ENCODE peak calls at places on chromosomes 12 and 14, in six cellular contexts. X is HFF-Myc, F is lower lobe of right lung, E is heart right ventricle, V is endothelial cell of umbilical vein, Q is MCF 10A. N is an unnamed sample.

GRCh38 chr14:54881761-54882401 is 20.7 kb downstream of the GCH1 start:
- DNase-seq in X (no peak), F (no peak), E (no peak), V (peak), Q (no peak), N (no peak)

GRCh38 chr14:39492267-39492666 is 60.0 kb upstream of the FBXO33 start:
- DNase-seq in X (no peak), F (no peak), E (no peak), V (no peak), Q (peak), N (no peak)

GRCh38 chr12:115259968-115260806 is 576.2 kb upstream of the TBX3 start:
- DNase-seq in X (no peak), F (no peak), E (no peak), V (no peak), Q (no peak), N (no peak)

GRCh38 chr14:101224356-101225115 is 321.0 kb upstream of the RTL1 start:
- DNase-seq in X (no peak), F (no peak), E (no peak), V (no peak), Q (no peak), N (peak)

GRCh38 chr12:28710882-28711281 is 438.2 kb upstream of the FAR2 start:
- DNase-seq in X (peak), F (no peak), E (no peak), V (no peak), Q (peak), N (no peak)

GRCh38 chr12:50928392-50928791 is 24.0 kb upstream of the HIGD1C start:
- DNase-seq in X (peak), F (no peak), E (no peak), V (no peak), Q (no peak), N (peak)

GRCh38 chr12:105474672-105475071 is 144.2 kb downstream of the C12orf75 start:
- DNase-seq in X (peak), F (no peak), E (no peak), V (peak), Q (peak), N (peak)

GRCh38 chr12:4779749-4780148 is 59.5 kb downstream of the GALNT8 start:
- DNase-seq in X (no peak), F (no peak), E (no peak), V (no peak), Q (no peak), N (no peak)

GRCh38 chr14:86357119-86357518 is 827.2 kb downstream of the FLRT2 start:
- DNase-seq in X (no peak), F (no peak), E (no peak), V (no peak), Q (no peak), N (no peak)

GRCh38 chr12:80901661-80902060 is 36.1 kb downstream of the LIN7A start:
- DNase-seq in X (no peak), F (no peak), E (no peak), V (no peak), Q (no peak), N (no peak)

DNA sequence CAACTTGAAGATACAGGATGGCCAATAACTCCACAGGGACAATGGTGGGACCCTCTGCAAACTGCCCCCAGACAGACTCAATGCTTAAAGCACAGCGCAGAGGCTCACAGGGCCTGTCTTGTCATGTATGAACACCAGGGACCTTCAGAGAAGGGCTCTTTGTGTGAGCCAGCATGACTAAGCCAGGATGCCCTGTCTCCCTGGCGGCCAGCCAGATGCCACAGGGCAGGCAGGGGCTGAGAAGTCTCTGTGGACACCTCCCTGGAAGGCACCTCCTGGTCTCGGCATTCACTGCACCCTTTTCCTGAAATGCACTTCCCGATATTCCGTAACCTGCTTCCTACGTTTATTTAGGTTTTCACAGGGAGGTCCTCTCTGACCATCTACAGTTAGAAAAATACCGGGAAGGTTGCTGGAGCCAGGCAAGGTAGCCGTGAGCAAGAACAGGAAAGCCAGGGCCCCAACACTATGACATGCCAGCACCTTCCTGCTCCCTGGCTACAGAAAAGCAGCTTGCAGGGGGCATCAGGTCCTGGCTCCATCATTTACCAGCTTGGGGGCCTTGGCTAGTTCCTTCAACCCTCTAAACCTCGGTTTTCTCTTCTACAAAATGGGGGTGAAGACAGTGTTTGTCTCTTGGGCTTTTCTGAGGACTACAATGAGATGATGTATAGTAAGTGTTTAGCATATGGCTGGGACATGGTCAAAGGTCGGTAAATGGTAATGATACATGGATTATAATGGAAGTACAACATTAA is 65.0 kb downstream of the PITPNM2 start:
- DNase-seq in X (no peak), F (no peak), E (no peak), V (peak), Q (peak), N (peak)
- TF ChIP-seq CTCF in X (no peak), F (no peak), E (no peak), V (peak), Q (no peak), N (no peak)

DNA sequence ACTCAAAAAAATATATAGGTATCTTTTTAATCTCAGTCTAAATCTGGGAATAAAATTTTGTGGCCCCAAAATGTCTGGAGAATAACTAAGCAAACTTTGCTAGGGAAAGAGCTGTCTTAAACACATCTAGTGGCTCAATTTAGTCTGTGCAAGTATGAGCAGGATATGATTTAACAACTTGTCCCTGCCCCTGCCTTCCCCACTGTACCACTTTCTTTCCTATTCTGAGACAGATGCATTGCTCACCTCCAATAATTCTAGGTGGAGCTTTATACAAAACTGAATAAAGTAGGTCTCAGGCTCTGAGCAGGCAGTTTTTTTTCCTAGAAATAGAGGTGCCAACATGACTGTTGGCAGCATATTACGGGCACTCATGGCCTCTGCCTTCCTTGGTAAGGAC is 412.1 kb downstream of the DAD1 start:
- DNase-seq in X (no peak), F (no peak), E (no peak), V (no peak), Q (no peak), N (no peak)
- TF ChIP-seq CTCF in X (no peak), F (no peak), E (no peak), V (no peak), Q (no peak), N (no peak)

DNA sequence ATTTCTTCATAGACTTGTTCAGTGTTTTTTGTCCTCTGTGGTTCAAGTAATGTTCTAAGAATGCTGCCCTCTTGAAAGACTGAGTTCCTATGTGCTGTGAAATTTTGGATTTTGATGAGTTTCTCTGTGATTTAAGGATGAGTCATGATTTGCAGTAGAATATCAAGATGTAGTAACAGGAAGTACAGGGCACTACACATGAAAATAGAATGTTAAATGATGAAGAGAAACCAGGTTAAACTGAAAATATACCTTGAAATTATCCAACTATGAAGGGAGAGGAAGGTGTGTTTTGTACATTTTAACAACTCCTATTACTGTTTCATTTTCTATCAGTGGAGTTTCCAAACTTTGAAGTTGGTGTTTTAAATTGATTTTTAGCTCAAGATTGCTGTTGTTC is 4.8 kb downstream of the ELK3 start:
- DNase-seq in X (peak), F (no peak), E (no peak), V (peak), Q (peak), N (no peak)
- TF ChIP-seq CTCF in X (no peak), F (no peak), E (no peak), V (no peak), Q (no peak), N (no peak)

GRCh38 chr12:112524269-112524668 is 105.5 kb downstream of the PTPN11 start:
- DNase-seq in X (no peak), F (no peak), E (no peak), V (no peak), Q (no peak), N (no peak)

GRCh38 chr12:112527082-112527481 is 108.3 kb downstream of the PTPN11 start:
- DNase-seq in X (no peak), F (no peak), E (no peak), V (no peak), Q (no peak), N (no peak)

GRCh38 chr12:112523856-112524255 is 105.1 kb downstream of the PTPN11 start:
- DNase-seq in X (no peak), F (no peak), E (no peak), V (no peak), Q (no peak), N (no peak)

GRCh38 chr12:112525426-112525809 is 106.7 kb downstream of the PTPN11 start:
- DNase-seq in X (no peak), F (no peak), E (no peak), V (no peak), Q (no peak), N (no peak)

DNA sequence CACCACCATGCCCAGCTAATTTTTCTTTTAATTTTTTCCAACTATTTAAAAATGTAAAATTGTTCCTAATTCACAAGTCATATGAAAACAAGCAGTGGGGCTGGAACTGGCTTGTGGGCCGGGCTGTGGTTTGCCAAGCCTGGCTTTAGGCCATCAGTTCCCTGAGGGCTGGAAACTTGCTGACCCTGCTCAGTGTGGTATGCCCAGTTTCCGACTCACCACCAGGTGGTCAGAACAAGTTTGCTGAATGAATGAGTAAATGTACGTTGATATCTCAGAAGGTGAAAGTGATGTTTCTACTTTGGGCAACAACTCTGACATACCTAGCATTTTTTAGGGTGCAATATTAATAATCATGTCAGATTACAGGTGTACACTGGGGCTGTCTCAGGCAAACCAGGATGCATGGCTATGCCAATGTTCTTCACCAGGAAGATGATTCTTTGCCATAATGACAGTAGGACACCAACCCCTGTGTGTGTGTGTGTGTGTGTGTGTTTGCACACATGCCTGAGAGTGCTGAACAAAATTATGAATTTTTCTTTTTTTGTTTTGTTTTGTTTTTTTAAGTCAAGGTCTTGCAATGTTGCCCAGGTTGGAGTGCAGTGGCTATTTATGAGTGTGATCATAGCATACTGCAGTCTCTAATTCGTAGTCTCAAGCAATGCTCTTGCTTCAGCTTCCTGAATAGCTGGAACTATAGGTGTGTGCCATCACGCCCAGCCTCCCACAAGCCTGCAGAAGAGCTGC is 106.1 kb downstream of the PTPN11 start:
- DNase-seq in X (peak), F (no peak), E (no peak), V (no peak), Q (peak), N (no peak)
- TF ChIP-seq CTCF in X (no peak), F (no peak), E (no peak), V (no peak), Q (no peak), N (peak)

GRCh38 chr12:121776190-121777098 is 17.0 kb downstream of the RHOF start:
- DNase-seq in X (no peak), F (peak), E (peak), V (peak), Q (peak), N (peak)
- TF ChIP-seq CTCF in X (peak), F (peak), E (peak), V (peak), Q (peak), N (peak)

GRCh38 chr12:3035815-3036702 is 41.1 kb upstream of the TSPAN9 start:
- DNase-seq in X (no peak), F (no peak), E (no peak), V (peak), Q (no peak), N (no peak)
- TF ChIP-seq CTCF in X (peak), F (no peak), E (no peak), V (peak), Q (peak), N (peak)

GRCh38 chr14:24051789-24052655 is at the start of gene CARMIL3:
- DNase-seq in X (no peak), F (peak), E (peak), V (peak), Q (peak), N (no peak)

GRCh38 chr14:24054324-24054641 is 2.5 kb downstream of the CARMIL3 start:
- DNase-seq in X (no peak), F (no peak), E (no peak), V (no peak), Q (no peak), N (no peak)

GRCh38 chr14:24053548-24054323 is 1.9 kb downstream of the CARMIL3 start:
- DNase-seq in X (no peak), F (no peak), E (no peak), V (no peak), Q (no peak), N (no peak)

GRCh38 chr14:24051162-24051788 is 534 bp upstream of the CARMIL3 start:
- DNase-seq in X (no peak), F (no peak), E (no peak), V (no peak), Q (no peak), N (no peak)

GRCh38 chr14:24052656-24053547 is 1.1 kb downstream of the CARMIL3 start:
- DNase-seq in X (no peak), F (no peak), E (no peak), V (no peak), Q (peak), N (no peak)
- TF ChIP-seq CTCF in X (no peak), F (no peak), E (no peak), V (no peak), Q (no peak), N (no peak)

N was measured in osteocyte.